ENCODE peak calls at places on chromosomes 12 and 14, in six cellular contexts. One of them, this sample, is unnamed.

GRCh38 chr12:76455582-76456345 is 103.8 kb downstream of the OSBPL8 start:
- DNase-seq in H1: no peak
- DNase-seq in neuronal stem cell: peak; percentile 23
- DNase-seq in mesenchymal stem cell: peak; percentile 79
- DNase-seq in IMR-90: peak; percentile 95
- DNase-seq in trophoblast cell: peak; percentile 86
- DNase-seq in this sample: no peak

GRCh38 chr14:43649508-43649907 is 857.6 kb downstream of the FSCB start:
- DNase-seq in neuronal stem cell: no peak
- DNase-seq in mesenchymal stem cell: no peak
- DNase-seq in H1: no peak
- DNase-seq in trophoblast cell: no peak
- DNase-seq in IMR-90: no peak
- DNase-seq in this sample: no peak

GRCh38 chr14:62957562-62957961 is 87.7 kb downstream of the KCNH5 start:
- DNase-seq in IMR-90: peak; percentile 99
- DNase-seq in H1: no peak
- DNase-seq in mesenchymal stem cell: peak; percentile 54
- DNase-seq in neuronal stem cell: no peak
- DNase-seq in trophoblast cell: no peak
- DNase-seq in this sample: no peak

GRCh38 chr14:80164991-80165390 is 46.3 kb downstream of the DIO2 start:
- DNase-seq in mesenchymal stem cell: no peak
- DNase-seq in trophoblast cell: peak; percentile 30
- DNase-seq in H1: no peak
- DNase-seq in IMR-90: peak; percentile 84
- DNase-seq in neuronal stem cell: no peak
- DNase-seq in this sample: no peak

GRCh38 chr12:89357297-89357730 is 5.0 kb upstream of the DUSP6 start:
- DNase-seq in IMR-90: no peak
- DNase-seq in trophoblast cell: no peak
- DNase-seq in mesenchymal stem cell: no peak
- DNase-seq in H1: no peak
- DNase-seq in neuronal stem cell: no peak
- DNase-seq in this sample: no peak

GRCh38 chr12:6828671-6829531 is 694 bp downstream of the P3H3 start:
- DNase-seq in H1: peak; percentile 81
- DNase-seq in trophoblast cell: no peak
- DNase-seq in mesenchymal stem cell: no peak
- DNase-seq in neuronal stem cell: no peak
- DNase-seq in IMR-90: peak; percentile 50
- DNase-seq in this sample: peak; percentile 80

GRCh38 chr14:103867523-103867953 is 20.2 kb upstream of the PPP1R13B start:
- DNase-seq in mesenchymal stem cell: no peak
- DNase-seq in H1: peak; percentile 50
- DNase-seq in trophoblast cell: no peak
- DNase-seq in neuronal stem cell: no peak
- DNase-seq in IMR-90: no peak
- DNase-seq in this sample: peak; percentile 39

GRCh38 chr14:44529026-44529425 is 21.9 kb upstream of the FSCB start:
- DNase-seq in trophoblast cell: no peak
- DNase-seq in IMR-90: no peak
- DNase-seq in mesenchymal stem cell: peak; percentile 53
- DNase-seq in H1: no peak
- DNase-seq in neuronal stem cell: no peak
- DNase-seq in this sample: no peak

GRCh38 chr12:6053541-6053940 is 70.9 kb downstream of the VWF start:
- DNase-seq in trophoblast cell: peak; percentile 64
- DNase-seq in IMR-90: peak; percentile 36
- DNase-seq in neuronal stem cell: no peak
- DNase-seq in mesenchymal stem cell: no peak
- DNase-seq in H1: no peak
- DNase-seq in this sample: no peak

GRCh38 chr12:79058342-79058741 is 193.8 kb downstream of the SYT1 start:
- DNase-seq in trophoblast cell: peak; percentile 58
- DNase-seq in IMR-90: peak; percentile 46
- DNase-seq in neuronal stem cell: no peak
- DNase-seq in mesenchymal stem cell: peak; percentile 68
- DNase-seq in H1: no peak
- DNase-seq in this sample: no peak

GRCh38 chr14:99273025-99273723 is 1.2 kb upstream of the BCL11B start:
- DNase-seq in mesenchymal stem cell: no peak
- DNase-seq in IMR-90: no peak
- DNase-seq in H1: peak; percentile 89
- DNase-seq in neuronal stem cell: no peak
- DNase-seq in trophoblast cell: no peak
- DNase-seq in this sample: peak; percentile 84

GRCh38 chr12:570949-571794 is 92.1 kb downstream of the NINJ2 start:
- DNase-seq in trophoblast cell: peak; percentile 59
- DNase-seq in neuronal stem cell: no peak
- DNase-seq in mesenchymal stem cell: peak; percentile 85
- DNase-seq in H1: peak; percentile 75
- DNase-seq in IMR-90: peak; percentile 80
- DNase-seq in this sample: peak; percentile 91

GRCh38 chr14:76884853-76885276 is 58.7 kb downstream of the LRRC74A start:
- DNase-seq in trophoblast cell: peak; percentile 32
- DNase-seq in H1: no peak
- DNase-seq in neuronal stem cell: no peak
- DNase-seq in mesenchymal stem cell: no peak
- DNase-seq in IMR-90: no peak
- DNase-seq in this sample: peak; percentile 69

GRCh38 chr12:112314981-112315380 is 67.2 kb downstream of the HECTD4 start:
- DNase-seq in IMR-90: peak; percentile 68
- DNase-seq in H1: no peak
- DNase-seq in trophoblast cell: peak; percentile 42
- DNase-seq in neuronal stem cell: no peak
- DNase-seq in mesenchymal stem cell: no peak
- DNase-seq in this sample: no peak

GRCh38 chr14:52112336-52113018 is 43.6 kb upstream of the NID2 start:
- DNase-seq in IMR-90: peak; percentile 84
- DNase-seq in mesenchymal stem cell: peak; percentile 63
- DNase-seq in trophoblast cell: peak; percentile 76
- DNase-seq in neuronal stem cell: no peak
- DNase-seq in H1: no peak
- DNase-seq in this sample: no peak

GRCh38 chr12:106152334-106152733 is 13.6 kb upstream of the NUAK1 start:
- DNase-seq in IMR-90: no peak
- DNase-seq in trophoblast cell: no peak
- DNase-seq in H1: no peak
- DNase-seq in neuronal stem cell: no peak
- DNase-seq in mesenchymal stem cell: no peak
- DNase-seq in this sample: no peak

DNA sequence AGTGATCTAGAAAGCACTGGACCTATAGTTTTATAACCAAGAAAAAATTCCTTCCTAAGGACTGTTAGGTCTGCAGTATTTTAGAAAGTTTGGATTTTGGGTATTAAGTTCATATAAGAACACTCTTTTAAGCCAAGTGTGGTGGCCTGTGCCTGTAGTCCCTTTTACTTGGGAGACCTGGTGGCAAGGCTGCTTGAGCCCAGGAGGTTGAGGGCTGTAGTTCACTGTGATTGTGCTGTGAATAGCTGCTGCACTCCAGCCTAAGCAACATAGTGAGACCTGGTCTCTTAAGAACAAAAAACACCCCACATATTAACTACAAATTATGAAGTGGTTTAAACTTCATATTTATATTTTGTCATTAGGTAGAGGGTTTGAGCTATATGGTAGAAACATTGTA is 9.7 kb downstream of the DNM1L start:
- DNase-seq in trophoblast cell: no peak
- DNase-seq in H1: no peak
- DNase-seq in neuronal stem cell: no peak
- DNase-seq in IMR-90: no peak
- DNase-seq in mesenchymal stem cell: no peak
- DNase-seq in this sample: peak; percentile 51
- H3K14ac ChIP-seq in trophoblast cell: no peak overlapping the region
- H3K14ac ChIP-seq in H1: no peak overlapping the region
- H3K14ac ChIP-seq in neuronal stem cell: no peak overlapping the region
- H3K14ac ChIP-seq in IMR-90: no peak overlapping the region
- H3K14ac ChIP-seq in mesenchymal stem cell: no peak overlapping the region
- H3K14ac ChIP-seq in this sample: no peak overlapping the region

DNA sequence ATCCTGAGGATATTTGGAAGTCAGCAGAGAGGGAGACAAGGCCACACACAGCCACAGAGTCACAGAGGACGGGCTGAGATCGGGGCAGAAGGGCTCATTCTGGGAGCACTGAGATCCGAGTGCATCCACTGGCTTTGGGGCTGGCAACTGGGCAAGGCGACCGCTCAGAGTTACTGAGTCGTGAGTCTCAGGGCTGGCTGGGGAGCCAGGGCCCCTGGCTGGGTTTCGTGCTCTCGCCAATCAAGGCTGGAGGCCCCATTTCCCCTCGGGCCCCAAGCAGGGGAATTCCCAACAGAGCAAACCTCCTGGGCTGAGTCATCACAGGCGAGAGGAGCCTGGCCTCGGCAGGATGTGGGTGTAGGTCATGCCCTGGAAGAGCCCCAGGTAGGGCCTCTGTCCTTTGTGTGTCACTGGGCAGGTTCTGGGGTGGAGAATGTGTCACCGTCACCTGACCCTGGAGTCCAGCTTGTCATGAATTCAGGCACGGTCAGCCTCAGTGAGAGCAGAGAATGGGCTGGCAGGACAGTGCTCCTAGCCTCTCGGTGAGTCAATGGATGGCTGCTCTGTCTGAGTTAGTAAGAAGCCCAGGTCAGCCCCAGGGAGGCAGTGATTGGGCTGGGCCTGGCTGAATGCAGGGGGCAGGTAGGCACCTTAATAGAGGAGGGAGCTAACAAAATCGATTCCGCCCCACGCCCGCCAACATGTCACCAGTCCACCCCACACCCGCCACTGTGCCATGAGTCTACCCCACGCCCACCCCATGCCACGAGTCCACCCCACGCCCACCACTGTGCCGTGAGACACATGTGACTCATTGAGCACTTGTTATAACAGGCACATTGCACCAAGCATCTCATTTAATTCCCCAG is 16.9 kb downstream of the ASB2 start:
- DNase-seq in H1: no peak
- DNase-seq in neuronal stem cell: no peak
- DNase-seq in mesenchymal stem cell: peak; percentile 95
- DNase-seq in IMR-90: peak; percentile 95
- DNase-seq in trophoblast cell: peak; percentile 98
- DNase-seq in this sample: peak; percentile 83
- H3K27ac ChIP-seq in H1: no peak overlapping the region
- H3K27ac ChIP-seq in neuronal stem cell: no peak overlapping the region
- H3K27ac ChIP-seq in mesenchymal stem cell: peak overlapping the region; percentile 87
- H3K27ac ChIP-seq in IMR-90: peak overlapping the region; percentile 41
- H3K27ac ChIP-seq in trophoblast cell: no peak overlapping the region
- H3K27ac ChIP-seq in this sample: no peak overlapping the region

DNA sequence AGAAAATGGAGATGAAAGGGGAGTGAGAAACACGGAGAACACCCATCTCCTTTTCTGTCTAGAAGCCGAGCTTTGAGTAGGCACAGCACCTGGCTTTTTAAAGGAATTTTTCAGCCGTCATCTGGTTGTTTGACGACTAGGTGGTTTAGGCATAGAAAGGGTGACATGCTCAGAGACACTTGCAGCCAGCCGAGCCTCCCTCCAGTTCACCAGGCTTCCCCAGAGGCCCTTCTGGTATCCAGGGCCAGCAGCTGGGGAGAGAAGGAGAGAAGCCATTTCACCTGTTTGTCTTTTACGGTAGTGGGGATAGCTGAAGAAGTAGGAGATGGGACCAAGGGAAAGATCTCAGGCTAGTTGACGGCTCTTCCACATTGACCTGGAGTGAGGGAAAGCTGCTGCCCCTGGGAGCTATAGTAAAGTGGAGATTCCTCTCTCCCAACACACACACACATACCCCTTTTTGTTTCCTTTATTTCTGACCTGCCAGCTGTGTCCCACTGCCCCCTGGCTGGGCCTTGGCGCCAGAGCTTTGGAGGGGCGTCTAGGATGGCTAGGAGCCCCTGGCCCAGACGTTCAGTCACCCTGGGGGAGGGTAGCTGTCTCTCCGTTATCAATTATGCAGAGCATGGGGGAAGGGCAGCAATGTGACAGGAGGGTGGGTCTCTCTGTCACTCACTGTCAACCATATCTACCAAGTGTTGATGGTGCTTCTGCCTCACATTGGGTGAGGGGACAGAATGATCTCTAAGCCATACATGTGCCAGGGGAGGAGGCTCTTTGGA is 5.5 kb downstream of the MAP3K12 start:
- DNase-seq in mesenchymal stem cell: no peak
- DNase-seq in neuronal stem cell: no peak
- DNase-seq in IMR-90: no peak
- DNase-seq in H1: no peak
- DNase-seq in trophoblast cell: peak; percentile 35
- DNase-seq in this sample: no peak
- H4K8ac ChIP-seq in mesenchymal stem cell: peak overlapping the region; percentile 94
- H4K8ac ChIP-seq in neuronal stem cell: no peak overlapping the region
- H4K8ac ChIP-seq in IMR-90: peak overlapping the region; percentile 96
- H4K8ac ChIP-seq in H1: no peak overlapping the region
- H4K8ac ChIP-seq in trophoblast cell: peak overlapping the region; percentile 96
- H4K8ac ChIP-seq in this sample: no peak overlapping the region

GRCh38 chr14:96507723-96508122 is 5.5 kb downstream of the PAPOLA start:
- DNase-seq in neuronal stem cell: no peak
- DNase-seq in trophoblast cell: no peak
- DNase-seq in H1: no peak
- DNase-seq in mesenchymal stem cell: no peak
- DNase-seq in IMR-90: no peak
- DNase-seq in this sample: no peak
- H3K14ac ChIP-seq in neuronal stem cell: no peak overlapping the region
- H3K14ac ChIP-seq in trophoblast cell: no peak overlapping the region
- H3K14ac ChIP-seq in H1: no peak overlapping the region
- H3K14ac ChIP-seq in mesenchymal stem cell: no peak overlapping the region
- H3K14ac ChIP-seq in IMR-90: no peak overlapping the region
- H3K14ac ChIP-seq in this sample: no peak overlapping the region

GRCh38 chr14:59926534-59926933 is 6.6 kb downstream of the LRRC9 start:
- DNase-seq in neuronal stem cell: no peak
- DNase-seq in mesenchymal stem cell: no peak
- DNase-seq in H1: no peak
- DNase-seq in IMR-90: no peak
- DNase-seq in trophoblast cell: no peak
- DNase-seq in this sample: no peak

GRCh38 chr14:59925797-59926196 is 5.9 kb downstream of the LRRC9 start:
- DNase-seq in IMR-90: no peak
- DNase-seq in mesenchymal stem cell: no peak
- DNase-seq in H1: no peak
- DNase-seq in neuronal stem cell: no peak
- DNase-seq in trophoblast cell: no peak
- DNase-seq in this sample: no peak

GRCh38 chr14:59936145-59936544 is 16.2 kb downstream of the LRRC9 start:
- DNase-seq in H1: no peak
- DNase-seq in IMR-90: no peak
- DNase-seq in trophoblast cell: no peak
- DNase-seq in mesenchymal stem cell: no peak
- DNase-seq in neuronal stem cell: no peak
- DNase-seq in this sample: no peak

DNA sequence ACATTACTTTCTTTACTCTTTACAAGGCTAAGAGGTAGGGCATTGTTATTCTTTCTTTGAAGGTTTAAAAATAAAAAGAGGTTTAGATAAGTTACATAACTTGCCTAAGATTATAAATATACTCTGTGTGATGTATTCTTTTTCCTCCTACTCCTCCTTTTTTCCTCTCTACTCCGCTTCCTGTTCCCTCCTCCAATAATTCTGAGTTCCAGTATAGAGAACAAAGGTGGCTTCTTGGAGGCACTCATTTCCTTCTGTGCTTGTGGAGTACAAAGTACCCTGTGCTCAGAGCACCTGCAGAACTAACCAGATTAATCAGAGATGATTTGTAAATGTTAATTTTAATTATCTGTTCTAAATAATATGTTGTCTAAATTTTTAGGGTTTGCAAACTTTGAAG is 11.3 kb downstream of the LRRC9 start:
- DNase-seq in trophoblast cell: no peak
- DNase-seq in H1: no peak
- DNase-seq in mesenchymal stem cell: no peak
- DNase-seq in IMR-90: no peak
- DNase-seq in neuronal stem cell: no peak
- DNase-seq in this sample: no peak
- H3K27ac ChIP-seq in trophoblast cell: no peak overlapping the region
- H3K27ac ChIP-seq in H1: no peak overlapping the region
- H3K27ac ChIP-seq in mesenchymal stem cell: no peak overlapping the region
- H3K27ac ChIP-seq in IMR-90: no peak overlapping the region
- H3K27ac ChIP-seq in neuronal stem cell: no peak overlapping the region
- H3K27ac ChIP-seq in this sample: no peak overlapping the region